ENCODE peak calls at places on chromosomes 7 and 10, in ten cellular contexts. X, N, F, O, L, E, Z, H, K and P are unnamed samples.

GRCh38 chr7:36284470-36284869 is 105.2 kb upstream of the ANLN start:
- DNase-seq in Z (peak; percentile 87), X (no peak), L (peak; percentile 53), E (no peak), O (no peak), H (no peak), K (no peak), N (no peak), F (no peak), P (no peak)

GRCh38 chr10:123808873-123809272 is 82.7 kb downstream of the CPXM2 start:
- DNase-seq in E (no peak), O (no peak), K (no peak), Z (no peak), L (no peak), N (no peak), X (peak; percentile 61), F (no peak), H (no peak), P (peak; percentile 94)

GRCh38 chr10:4353964-4354363 is 472.0 kb upstream of the AKR1E2 start:
- DNase-seq in N (no peak), X (peak; percentile 70), L (no peak), Z (no peak), K (peak; percentile 72), F (no peak), E (no peak), H (no peak), O (no peak), P (peak; percentile 78)

GRCh38 chr10:65320256-65321026 is 1605.4 kb upstream of the LRRTM3 start:
- DNase-seq in H (no peak), K (no peak), N (no peak), F (no peak), L (no peak), O (no peak), Z (no peak), E (no peak), X (peak; percentile 6), P (no peak)

GRCh38 chr10:71268751-71269150 is 50.3 kb upstream of the SLC29A3 start:
- DNase-seq in X (no peak), O (no peak), N (no peak), K (peak; percentile 44), F (no peak), E (peak; percentile 86), H (peak; percentile 73), L (no peak), Z (no peak), P (no peak)

GRCh38 chr7:36086571-36086970 is 66.5 kb upstream of the EEPD1 start:
- DNase-seq in E (no peak), K (no peak), Z (no peak), H (no peak), N (no peak), O (no peak), X (no peak), L (no peak), F (no peak), P (no peak)

GRCh38 chr7:69643708-69644445 is 45.6 kb downstream of the AUTS2 start:
- DNase-seq in Z (no peak), L (peak; percentile 47), X (peak; percentile 46), K (no peak), H (no peak), F (no peak), O (no peak), N (no peak), E (no peak), P (no peak)

GRCh38 chr10:93458821-93459257 is 23.3 kb downstream of the MYOF start:
- DNase-seq in X (peak; percentile 100), O (no peak), N (no peak), E (peak; percentile 49), Z (peak; percentile 90), H (peak; percentile 27), F (peak; percentile 100), K (peak; percentile 100), L (peak; percentile 45), P (peak; percentile 100)

GRCh38 chr7:27194641-27195379 is 5.1 kb downstream of the HOXA13 start:
- DNase-seq in N (no peak), O (no peak), H (no peak), F (no peak), K (no peak), E (no peak), X (no peak), Z (peak; percentile 45), L (no peak), P (no peak)

GRCh38 chr7:27194002-27194352 is 5.9 kb downstream of the HOXA13 start:
- DNase-seq in K (no peak), O (no peak), X (no peak), L (no peak), F (no peak), E (no peak), N (no peak), Z (no peak), H (no peak), P (no peak)

GRCh38 chr7:27198138-27198841 is 1.6 kb downstream of the HOXA13 start:
- DNase-seq in Z (peak; percentile 59), K (no peak), F (no peak), X (no peak), H (no peak), E (no peak), L (no peak), O (no peak), N (no peak), P (no peak)

GRCh38 chr7:27197137-27198042 is 2.5 kb downstream of the HOXA13 start:
- DNase-seq in F (no peak), L (no peak), H (no peak), N (no peak), X (no peak), O (no peak), K (no peak), E (no peak), Z (peak; percentile 16), P (no peak)

GRCh38 chr7:27196287-27196739 is 3.6 kb downstream of the HOXA13 start:
- DNase-seq in K (peak; percentile 71), E (peak; percentile 92), Z (peak; percentile 95), O (peak; percentile 67), F (peak; percentile 37), N (peak; percentile 70), L (peak; percentile 84), X (peak; percentile 82), H (peak; percentile 83), P (peak; percentile 83)
- H3K4me3 ChIP-seq in K (no peak overlapping the region), E (no peak overlapping the region), Z (no peak overlapping the region), O (no peak overlapping the region), F (no peak overlapping the region), N (no peak overlapping the region), L (no peak overlapping the region), X (no peak overlapping the region), H (no peak overlapping the region), P (no peak overlapping the region)

GRCh38 chr7:22364910-22365309 is 8.0 kb upstream of the RAPGEF5 start:
- DNase-seq in Z (no peak), N (no peak), H (no peak), L (no peak), O (no peak), F (no peak), E (no peak), X (no peak), K (no peak), P (no peak)

GRCh38 chr7:22361320-22361719 is 4.4 kb upstream of the RAPGEF5 start:
- DNase-seq in E (no peak), N (no peak), F (no peak), Z (no peak), H (no peak), X (no peak), O (no peak), K (no peak), L (no peak), P (no peak)

GRCh38 chr7:22364023-22364422 is 7.1 kb upstream of the RAPGEF5 start:
- DNase-seq in K (no peak), N (no peak), E (no peak), O (no peak), Z (no peak), L (no peak), H (no peak), F (no peak), X (no peak), P (no peak)

GRCh38 chr7:22359156-22359697 is 2.3 kb upstream of the RAPGEF5 start:
- DNase-seq in N (no peak), E (no peak), H (no peak), L (no peak), Z (no peak), K (no peak), O (no peak), F (no peak), X (no peak), P (no peak)

GRCh38 chr7:22361795-22362194 is 4.8 kb upstream of the RAPGEF5 start:
- DNase-seq in X (peak; percentile 5), Z (no peak), O (no peak), H (no peak), N (no peak), L (no peak), K (peak; percentile 2), E (peak; percentile 44), F (no peak), P (no peak)
- H3K4me3 ChIP-seq in X (no peak overlapping the region), Z (no peak overlapping the region), O (no peak overlapping the region), H (no peak overlapping the region), N (no peak overlapping the region), L (no peak overlapping the region), K (no peak overlapping the region), E (no peak overlapping the region), F (no peak overlapping the region), P (no peak overlapping the region)

GRCh38 chr7:95517458-95517857 is 31.7 kb downstream of the ASB4 start:
- DNase-seq in E (no peak), K (no peak), Z (no peak), X (no peak), L (no peak), H (no peak), N (no peak), F (no peak), O (no peak), P (no peak)

GRCh38 chr7:95508780-95509179 is 23.0 kb downstream of the ASB4 start:
- DNase-seq in K (no peak), Z (no peak), N (no peak), X (no peak), L (no peak), E (no peak), F (no peak), O (no peak), H (no peak), P (no peak)

GRCh38 chr7:95509199-95509598 is 23.5 kb downstream of the ASB4 start:
- DNase-seq in E (no peak), K (peak; percentile 18), H (no peak), F (no peak), X (peak; percentile 66), N (no peak), O (peak; percentile 87), L (peak; percentile 97), Z (peak; percentile 70), P (no peak)

DNA sequence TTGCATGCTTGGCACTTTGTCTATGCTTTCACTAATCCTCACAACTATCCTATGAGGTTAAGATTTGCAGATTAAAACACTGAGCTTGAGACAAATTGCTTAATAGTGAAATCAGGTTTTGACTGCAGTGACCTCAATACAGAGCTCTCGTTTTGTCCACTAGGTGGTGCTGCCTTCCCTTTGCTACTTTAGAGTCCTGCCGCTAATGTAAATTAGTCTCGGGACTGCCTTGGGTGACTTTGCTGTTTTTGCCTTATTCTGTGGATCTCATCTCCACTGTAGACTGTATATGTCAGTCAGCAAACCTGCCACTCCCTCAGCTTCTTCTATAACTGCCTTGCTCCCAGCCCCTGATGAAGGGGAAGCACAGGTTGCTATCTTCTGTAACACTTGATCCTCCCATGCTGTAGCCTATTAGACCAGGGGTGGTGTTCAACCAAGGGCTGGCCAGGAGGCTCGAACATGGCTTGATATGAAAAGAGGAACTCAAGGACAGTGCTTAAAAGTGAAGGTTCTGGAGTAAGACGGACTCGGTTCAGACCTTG is 26.0 kb downstream of the ASB4 start:
- DNase-seq in E (peak; percentile 93), O (peak; percentile 61), F (peak; percentile 27), Z (peak; percentile 89), K (peak; percentile 63), X (peak; percentile 82), L (peak; percentile 79), H (no peak), N (peak; percentile 59), P (peak; percentile 80)
- H3K4me3 ChIP-seq in E (no peak overlapping the region), O (no peak overlapping the region), F (no peak overlapping the region), Z (no peak overlapping the region), K (no peak overlapping the region), X (no peak overlapping the region), L (no peak overlapping the region), H (no peak overlapping the region), N (no peak overlapping the region), P (no peak overlapping the region)

DNA sequence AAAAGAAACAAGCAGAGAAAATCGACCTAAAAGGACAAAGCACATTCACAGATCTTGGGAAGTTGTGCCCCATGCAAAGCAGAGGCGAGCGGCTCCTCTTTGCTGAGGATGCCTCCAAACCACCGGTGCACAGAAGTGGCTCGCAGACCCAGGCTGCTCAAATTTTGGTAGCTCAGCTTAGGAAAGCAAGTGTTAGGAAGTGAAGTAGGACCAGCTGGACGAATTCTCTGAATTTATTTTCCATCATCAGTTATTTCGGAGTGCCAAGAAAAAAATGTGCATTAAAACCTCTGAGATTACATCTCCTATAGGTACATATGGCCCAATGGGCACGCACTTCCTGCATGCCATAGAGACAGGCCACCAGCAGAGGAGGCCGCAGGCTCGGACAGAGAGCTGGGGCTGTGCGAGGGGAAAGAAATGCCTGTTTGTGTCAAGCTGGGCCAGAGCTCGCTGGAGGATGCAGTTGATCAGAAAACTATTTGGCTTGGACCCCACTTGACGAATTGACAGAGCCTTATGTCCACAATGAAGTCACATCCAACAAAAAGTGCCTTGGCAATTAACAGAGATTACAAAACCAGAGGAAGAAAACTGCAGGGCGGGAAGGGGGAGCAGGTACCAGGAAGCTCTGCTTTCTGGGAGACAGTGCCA is 122.3 kb upstream of the LYZL2 start:
- DNase-seq in X (peak; percentile 74), F (peak; percentile 15), E (no peak), N (peak; percentile 24), O (peak; percentile 59), Z (peak; percentile 90), L (peak; percentile 84), K (peak; percentile 75), H (peak; percentile 29), P (peak; percentile 89)
- H3K4me3 ChIP-seq in X (no peak overlapping the region), F (no peak overlapping the region), E (no peak overlapping the region), N (no peak overlapping the region), O (no peak overlapping the region), Z (no peak overlapping the region), L (no peak overlapping the region), K (no peak overlapping the region), H (no peak overlapping the region), P (no peak overlapping the region)